ENCODE peak calls at places on chromosomes 3 and 15, in six cellular contexts. S is neuronal stem cell, R is IMR-90, Z is trophoblast cell, E is mesenchymal stem cell, K is H1. L is an unnamed sample.

GRCh38 chr3:123383101-123384053 is 65.5 kb downstream of the ADCY5 start:
- DNase-seq in S (peak; percentile 30), R (peak; percentile 62), Z (peak; percentile 85), E (no peak), K (peak; percentile 59), L (peak; percentile 60)

GRCh38 chr3:181616088-181617070 is 95.3 kb upstream of the SOX2 start:
- DNase-seq in S (no peak), R (no peak), Z (no peak), E (no peak), K (no peak), L (no peak)

GRCh38 chr3:10855871-10856662 is 40.0 kb downstream of the SLC6A11 start:
- DNase-seq in S (no peak), R (no peak), Z (no peak), E (no peak), K (peak; percentile 52), L (no peak)

GRCh38 chr3:138549578-138549977 is 44.5 kb downstream of the CEP70 start:
- DNase-seq in S (no peak), R (no peak), Z (no peak), E (no peak), K (no peak), L (no peak)

GRCh38 chr3:108132727-108133373 is 42.0 kb upstream of the CD47 start:
- DNase-seq in S (no peak), R (peak; percentile 78), Z (peak; percentile 12), E (peak; percentile 71), K (no peak), L (no peak)

GRCh38 chr3:196998966-196999760 is 30.5 kb downstream of the MELTF start:
- DNase-seq in S (no peak), R (no peak), Z (no peak), E (no peak), K (no peak), L (peak; percentile 22)

GRCh38 chr3:8491750-8492149 is 9.9 kb upstream of the LMCD1 start:
- DNase-seq in S (no peak), R (no peak), Z (no peak), E (no peak), K (no peak), L (no peak)

GRCh38 chr3:23372296-23372695 is 169.2 kb downstream of the UBE2E2 start:
- DNase-seq in S (no peak), R (no peak), Z (no peak), E (peak; percentile 21), K (no peak), L (no peak)

GRCh38 chr15:95664435-95664834 is 666.1 kb upstream of the NR2F2 start:
- DNase-seq in S (no peak), R (no peak), Z (no peak), E (no peak), K (no peak), L (no peak)

GRCh38 chr15:52143862-52144261 is 31.3 kb upstream of the BCL2L10 start:
- DNase-seq in S (no peak), R (peak; percentile 81), Z (peak; percentile 98), E (peak; percentile 94), K (no peak), L (no peak)

GRCh38 chr3:188243124-188243795 is 89.3 kb downstream of the LPP start:
- DNase-seq in S (no peak), R (peak; percentile 42), Z (no peak), E (no peak), K (no peak), L (no peak)

GRCh38 chr15:47473857-47474256 is 243.4 kb upstream of the SEMA6D start:
- DNase-seq in S (no peak), R (no peak), Z (no peak), E (no peak), K (no peak), L (no peak)

GRCh38 chr3:173078525-173078924 is 62.5 kb downstream of the SPATA16 start:
- DNase-seq in S (no peak), R (no peak), Z (no peak), E (no peak), K (no peak), L (no peak)

GRCh38 chr3:14145236-14145635 is 20.4 kb downstream of the TMEM43 start:
- DNase-seq in S (no peak), R (peak; percentile 60), Z (peak; percentile 26), E (peak; percentile 59), K (no peak), L (peak; percentile 19)

GRCh38 chr3:48689384-48689783 is 3.7 kb upstream of the NCKIPSD start:
- DNase-seq in S (no peak), R (no peak), Z (no peak), E (no peak), K (no peak), L (no peak)

GRCh38 chr3:33318709-33319380 is 41.6 kb downstream of the FBXL2 start:
- DNase-seq in S (no peak), R (peak; percentile 14), Z (peak; percentile 4), E (no peak), K (no peak), L (no peak)

GRCh38 chr3:160808838-160809237 is 52.8 kb downstream of the PPM1L start:
- DNase-seq in S (no peak), R (no peak), Z (no peak), E (no peak), K (no peak), L (no peak)

GRCh38 chr15:55403531-55403930 is 4.6 kb downstream of the CCPG1 start:
- DNase-seq in S (no peak), R (peak; percentile 49), Z (no peak), E (peak; percentile 65), K (no peak), L (no peak)

GRCh38 chr3:93973160-93974126 is at the start of gene PROS1:
- DNase-seq in S (peak; percentile 56), R (peak; percentile 68), Z (peak; percentile 40), E (peak; percentile 94), K (peak; percentile 74), L (peak; percentile 66)

GRCh38 chr15:38127306-38127731 is 125.3 kb upstream of the SPRED1 start:
- DNase-seq in S (no peak), R (peak; percentile 19), Z (no peak), E (no peak), K (no peak), L (no peak)

GRCh38 chr15:39792025-39792893 is 9.6 kb upstream of the FSIP1 start:
- DNase-seq in S (no peak), R (peak; percentile 37), Z (no peak), E (no peak), K (no peak), L (no peak)

GRCh38 chr3:40546811-40547210 is 22.1 kb downstream of the ZNF621 start:
- DNase-seq in S (no peak), R (peak; percentile 70), Z (no peak), E (peak; percentile 59), K (no peak), L (no peak)

GRCh38 chr3:136913168-136913567 is 44.6 kb upstream of the IL20RB start:
- DNase-seq in S (no peak), R (no peak), Z (no peak), E (no peak), K (no peak), L (no peak)
- H4K91ac ChIP-seq in S (no peak overlapping the region), R (no peak overlapping the region), Z (no peak overlapping the region), E (no peak overlapping the region), K (no peak overlapping the region), L (no peak overlapping the region)

GRCh38 chr15:66462630-66463029 is 34.9 kb downstream of the SNAPC5 start:
- DNase-seq in S (no peak), R (peak; percentile 12), Z (no peak), E (peak; percentile 64), K (no peak), L (no peak)

GRCh38 chr15:66456211-66456610 is 41.4 kb downstream of the SNAPC5 start:
- DNase-seq in S (no peak), R (peak; percentile 34), Z (no peak), E (no peak), K (no peak), L (no peak)

GRCh38 chr15:66454143-66454542 is 43.4 kb downstream of the SNAPC5 start:
- DNase-seq in S (no peak), R (peak; percentile 32), Z (no peak), E (no peak), K (no peak), L (no peak)

GRCh38 chr15:66461917-66462316 is 35.6 kb downstream of the SNAPC5 start:
- DNase-seq in S (no peak), R (peak; percentile 12), Z (no peak), E (peak; percentile 29), K (no peak), L (no peak)

GRCh38 chr15:66459818-66460615 is 37.5 kb downstream of the SNAPC5 start:
- DNase-seq in S (no peak), R (peak; percentile 77), Z (peak; percentile 86), E (peak; percentile 51), K (no peak), L (no peak)
- H2AK5ac ChIP-seq in S (no peak overlapping the region), R (peak overlapping the region; percentile 62), Z (no peak overlapping the region), E (no peak overlapping the region), K (no peak overlapping the region), L (no peak overlapping the region)

GRCh38 chr3:38721207-38721772 is 71.8 kb upstream of the SCN5A start:
- DNase-seq in S (no peak), R (no peak), Z (no peak), E (no peak), K (no peak), L (no peak)
- H3K18ac ChIP-seq in S (no peak overlapping the region), R (no peak overlapping the region), Z (no peak overlapping the region), E (no peak overlapping the region), K (no peak overlapping the region), L (no peak overlapping the region)

GRCh38 chr3:122353901-122354401 is 28.9 kb downstream of the CSTA start:
- DNase-seq in S (no peak), R (no peak), Z (no peak), E (no peak), K (no peak), L (no peak)
- H4K91ac ChIP-seq in S (no peak overlapping the region), R (no peak overlapping the region), Z (no peak overlapping the region), E (no peak overlapping the region), K (no peak overlapping the region), L (no peak overlapping the region)

DNA sequence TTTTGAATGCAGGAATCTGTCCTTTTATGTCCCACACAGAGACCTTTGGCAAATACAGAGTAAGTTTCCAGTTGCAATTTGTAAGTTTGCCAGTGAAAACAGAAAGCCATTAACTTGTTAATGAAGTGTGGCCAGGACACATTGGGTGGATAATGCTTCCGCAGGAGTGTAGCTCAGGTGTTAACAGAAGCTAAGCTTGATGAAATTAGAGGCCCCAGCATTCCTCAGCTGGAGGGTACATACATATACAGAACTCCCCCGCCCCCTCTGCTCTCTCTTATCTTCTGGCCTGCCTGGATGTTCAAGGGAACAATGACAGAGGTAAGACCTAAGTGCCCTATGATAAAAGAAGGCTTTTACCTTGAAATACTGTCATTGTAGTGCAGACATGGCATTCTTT is 8.2 kb upstream of the LRRC2 start:
- DNase-seq in S (no peak), R (no peak), Z (no peak), E (no peak), K (no peak), L (peak; percentile 88)
- H2AK5ac ChIP-seq in S (no peak overlapping the region), R (no peak overlapping the region), Z (no peak overlapping the region), E (no peak overlapping the region), K (peak overlapping the region; percentile 29), L (no peak overlapping the region)

GRCh38 chr15:62985768-62986167 is 56.8 kb upstream of the TPM1 start:
- DNase-seq in S (no peak), R (peak; percentile 81), Z (peak; percentile 66), E (peak; percentile 81), K (no peak), L (no peak)
- H3K18ac ChIP-seq in S (peak overlapping the region; percentile 9), R (no peak overlapping the region), Z (no peak overlapping the region), E (no peak overlapping the region), K (no peak overlapping the region), L (no peak overlapping the region)